ENCODE peak calls at places on chromosomes 3 and 15, in five cellular contexts. E is SK-N-SH, N is fibroblast of lung, C is neuronal stem cell, F is astrocyte. L is an unnamed sample.

GRCh38 chr3:27643355-27643754 is 78.8 kb downstream of the EOMES start:
- DNase-seq in N (peak; percentile 39), C (no peak), F (peak; percentile 18), E (no peak), L (no peak)

GRCh38 chr3:134625885-134626741 is 24.7 kb downstream of the KY start:
- DNase-seq in N (no peak), E (no peak), F (no peak), C (no peak), L (no peak)

GRCh38 chr15:67165653-67166260 is 88.7 kb downstream of the AAGAB start:
- DNase-seq in F (peak; percentile 94), E (no peak), N (peak; percentile 94), C (no peak), L (no peak)

GRCh38 chr15:52806284-52806655 is 16.1 kb upstream of the ONECUT1 start:
- DNase-seq in N (no peak), E (no peak), C (no peak), F (no peak), L (no peak)

GRCh38 chr3:23996058-23996457 is 51.0 kb downstream of the NR1D2 start:
- DNase-seq in F (peak; percentile 36), C (no peak), E (no peak), N (peak; percentile 41), L (no peak)

GRCh38 chr15:96341465-96342142 is 11.1 kb downstream of the NR2F2 start:
- DNase-seq in N (peak; percentile 47), E (no peak), F (no peak), C (no peak), L (no peak)

GRCh38 chr3:38111696-38112377 is 25.1 kb downstream of the ACAA1 start:
- DNase-seq in N (no peak), C (no peak), E (no peak), F (no peak), L (no peak)

GRCh38 chr3:33236005-33236404 is 17.4 kb upstream of the SUSD5 start:
- DNase-seq in F (no peak), C (no peak), E (no peak), N (no peak), L (no peak)

GRCh38 chr3:12972043-12972442 is 101.2 kb downstream of the IQSEC1 start:
- DNase-seq in N (no peak), C (no peak), F (no peak), E (no peak), L (no peak)

GRCh38 chr3:102132370-102132769 is 283.1 kb downstream of the NFKBIZ start:
- DNase-seq in F (no peak), C (no peak), E (no peak), N (no peak), L (no peak)

GRCh38 chr3:173395412-173396181 is 1.9 kb upstream of the NLGN1 start:
- DNase-seq in N (peak; percentile 91), F (peak; percentile 85), C (peak; percentile 85), E (peak; percentile 84), L (no peak)

GRCh38 chr3:68032219-68032618 is 377.8 kb upstream of the SUCLG2 start:
- DNase-seq in C (no peak), F (no peak), N (no peak), E (no peak), L (no peak)

GRCh38 chr15:99614749-99615288 is 49.0 kb downstream of the MEF2A start:
- DNase-seq in N (no peak), C (no peak), F (no peak), E (no peak), L (peak; percentile 54)

GRCh38 chr3:172307143-172307560 is 141.1 kb downstream of the GHSR start:
- DNase-seq in F (peak; percentile 70), C (no peak), N (peak; percentile 75), E (peak; percentile 41), L (no peak)

GRCh38 chr3:172303941-172304558 is 144.2 kb downstream of the GHSR start:
- DNase-seq in C (no peak), N (no peak), E (no peak), F (no peak), L (no peak)

GRCh38 chr3:172303181-172303580 is 145.1 kb downstream of the GHSR start:
- DNase-seq in C (no peak), E (no peak), F (no peak), N (no peak), L (no peak)

GRCh38 chr3:172305974-172306373 is 142.3 kb downstream of the GHSR start:
- DNase-seq in C (no peak), E (no peak), F (no peak), N (no peak), L (no peak)

GRCh38 chr3:172305552-172305951 is 142.7 kb downstream of the GHSR start:
- DNase-seq in E (no peak), N (peak; percentile 83), C (no peak), F (peak; percentile 76), L (no peak)
- H3K9ac ChIP-seq in E (no peak overlapping the region), N (no peak overlapping the region), C (no peak overlapping the region), F (no peak overlapping the region), L (no peak overlapping the region)

GRCh38 chr3:184632551-184632950 is 71.0 kb downstream of the EPHB3 start:
- DNase-seq in E (no peak), N (no peak), C (no peak), F (no peak), L (no peak)

GRCh38 chr3:184630861-184631260 is 69.3 kb downstream of the EPHB3 start:
- DNase-seq in C (no peak), N (no peak), F (no peak), E (no peak), L (no peak)

GRCh38 chr3:184631339-184631965 is 69.9 kb downstream of the EPHB3 start:
- DNase-seq in E (no peak), N (no peak), F (no peak), C (no peak), L (no peak)

GRCh38 chr3:184635126-184635525 is 73.5 kb downstream of the EPHB3 start:
- DNase-seq in F (no peak), E (peak; percentile 77), C (no peak), N (no peak), L (no peak)

DNA sequence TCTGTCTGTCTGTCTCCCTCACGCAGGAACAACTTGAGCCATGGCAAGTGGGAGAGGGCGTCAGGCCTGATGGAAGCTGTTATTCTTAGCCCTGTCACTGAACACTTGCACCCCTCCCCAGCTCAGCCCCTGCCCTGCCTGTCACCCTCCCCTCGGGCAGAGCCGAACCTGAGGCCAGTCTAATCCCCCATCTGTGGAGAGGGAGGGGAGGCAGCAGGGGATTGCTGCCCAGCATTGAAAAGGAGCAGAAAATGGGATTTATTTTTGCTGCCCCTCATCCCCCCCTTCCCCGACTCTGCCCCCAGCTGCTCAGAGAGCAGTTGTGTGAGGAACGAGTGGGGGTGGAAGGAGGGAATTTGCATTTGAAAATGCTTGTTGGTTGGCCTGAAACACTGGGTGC is 71.6 kb downstream of the EPHB3 start:
- DNase-seq in E (no peak), C (no peak), F (no peak), N (no peak), L (no peak)
- H3K4me1 ChIP-seq in E (peaks cover 29% of the 10 kb centered on the region), C (peaks cover 41% of the 10 kb centered on the region), F (peaks cover 12% of the 10 kb centered on the region), N (no peaks in the 10 kb centered on the region), L (peaks cover 6% of the 10 kb centered on the region)

DNA sequence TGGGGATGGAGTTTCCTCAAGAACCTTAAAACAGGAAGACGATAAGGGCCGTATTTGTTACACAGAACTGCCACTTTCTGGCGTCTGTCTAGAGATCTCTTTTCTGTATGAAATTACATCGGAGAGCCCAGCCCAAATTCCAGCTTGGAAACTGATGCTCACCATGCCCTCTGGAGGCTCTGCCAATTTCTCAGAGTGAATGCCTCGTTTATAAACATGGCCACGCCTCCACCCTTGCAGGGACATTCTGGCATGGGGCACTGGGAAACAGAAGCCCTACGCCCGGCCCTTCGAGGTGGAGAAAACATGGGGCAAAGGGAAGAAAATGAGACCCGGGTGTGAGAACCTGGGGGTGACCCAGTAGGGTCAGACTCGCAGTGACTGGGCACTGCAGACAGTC is 53.4 kb upstream of the SEC13 start:
- DNase-seq in N (no peak), C (no peak), E (no peak), F (no peak), L (no peak)
- H3K9ac ChIP-seq in N (no peak overlapping the region), C (no peak overlapping the region), E (no peak overlapping the region), F (no peak overlapping the region), L (no peak overlapping the region)

DNA sequence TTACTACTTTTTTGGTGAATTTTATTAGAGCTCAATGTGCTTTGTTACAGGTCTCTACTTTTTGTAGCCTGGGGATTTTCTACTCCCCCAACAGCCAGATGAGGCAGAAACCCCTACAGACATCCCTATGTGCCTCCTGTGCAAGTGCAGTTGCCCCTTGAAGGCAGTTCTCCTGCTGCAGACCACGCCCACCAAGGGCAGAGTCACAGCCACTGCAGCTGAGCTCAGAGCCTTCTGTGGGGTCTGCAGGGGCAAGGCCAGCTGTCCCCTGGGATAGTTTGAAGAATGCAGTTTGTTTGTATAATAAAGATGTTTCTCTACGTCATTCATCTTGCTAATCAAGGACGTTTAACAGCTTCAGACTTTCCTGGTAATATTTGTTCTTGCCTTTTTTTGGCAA is 76.8 kb downstream of the NPAP1 start:
- DNase-seq in E (no peak), C (no peak), N (no peak), F (no peak), L (no peak)
- H3K4me1 ChIP-seq in E (no peaks in the 10 kb centered on the region), C (no peaks in the 10 kb centered on the region), N (no peaks in the 10 kb centered on the region), F (no peaks in the 10 kb centered on the region), L (no peaks in the 10 kb centered on the region)

GRCh38 chr3:71510485-71510884 is 73.0 kb downstream of the FOXP1 start:
- DNase-seq in N (peak; percentile 87), F (peak; percentile 80), C (no peak), E (no peak), L (peak; percentile 61)

GRCh38 chr3:71512544-71512943 is 71.0 kb downstream of the FOXP1 start:
- DNase-seq in C (no peak), E (no peak), N (no peak), F (no peak), L (no peak)

GRCh38 chr3:71511446-71511845 is 72.1 kb downstream of the FOXP1 start:
- DNase-seq in F (no peak), E (no peak), C (no peak), N (no peak), L (peak; percentile 69)

GRCh38 chr3:71512000-71512399 is 71.5 kb downstream of the FOXP1 start:
- DNase-seq in E (no peak), F (no peak), N (no peak), C (no peak), L (peak; percentile 88)

DNA sequence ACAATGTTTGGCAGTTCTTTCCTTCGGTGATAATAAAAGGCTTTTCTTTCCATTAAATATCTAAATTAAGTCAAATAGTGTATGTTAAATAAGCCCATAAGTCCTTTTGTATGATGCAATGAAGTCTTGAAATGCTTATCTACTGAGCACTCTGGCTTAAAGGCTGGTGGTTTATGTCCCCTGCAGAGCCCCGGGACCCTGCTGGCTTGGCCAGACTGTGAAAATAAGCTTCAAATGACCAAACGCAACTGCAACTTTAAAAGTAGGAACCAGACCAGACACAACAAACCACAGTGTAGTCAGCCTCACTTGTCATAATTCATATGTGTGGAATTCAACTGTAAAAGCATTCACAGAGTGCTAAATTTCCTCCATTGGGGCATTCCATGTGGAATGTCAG is 72.5 kb downstream of the FOXP1 start:
- DNase-seq in N (peak; percentile 99), F (peak; percentile 99), E (no peak), C (no peak), L (peak; percentile 59)
- H3K9ac ChIP-seq in N (no peak overlapping the region), F (peak overlapping the region; percentile 77), E (peak overlapping the region; percentile 63), C (no peak overlapping the region), L (peak overlapping the region; percentile 29)

GRCh38 chr3:185815391-185816282 is 9.2 kb downstream of the IGF2BP2 start:
- DNase-seq in N (peak; percentile 57), E (no peak), F (peak; percentile 42), C (no peak), L (no peak)
- H3K4me1 ChIP-seq in N (peaks cover 24% of the 10 kb centered on the region), E (no peaks in the 10 kb centered on the region), F (peaks cover 46% of the 10 kb centered on the region), C (peaks cover 25% of the 10 kb centered on the region), L (peaks cover 8% of the 10 kb centered on the region)

L was measured in Karpas-422.